ENCODE peak calls at places on chromosomes 11 and 22, in seven cellular contexts. O is pancreas; Y is body of pancreas; J is neuronal stem cell; W is CD4-positive, alpha-beta memory T cell; M is SJSA1; A is right cardiac atrium. F is an unnamed sample. For H3K27me3 and H3K4me1, the result is how much of the 10 kb centered on the place peaks cover.

GRCh38 chr11:76652989-76653673 is 17.4 kb downstream of the LRRC32 start:
- DNase-seq in Y (no peak), M (no peak), W (no peak), O (no peak), A (no peak), J (no peak), F (no peak)

GRCh38 chr22:38034278-38034882 is 22.8 kb upstream of the PICK1 start:
- DNase-seq in W (no peak), A (peak), M (peak), J (peak), O (peak), Y (peak), F (no peak)

GRCh38 chr11:30356388-30356787 is 33.5 kb downstream of the ARL14EP start:
- DNase-seq in A (no peak), J (no peak), Y (no peak), O (no peak), M (no peak), W (no peak), F (no peak)

GRCh38 chr11:5234390-5234834 is at the start of gene HBD:
- DNase-seq in A (no peak), M (no peak), J (no peak), O (no peak), Y (no peak), W (no peak), F (no peak)

GRCh38 chr11:67033661-67034166 is 10.8 kb downstream of the SYT12 start:
- DNase-seq in Y (no peak), W (no peak), J (no peak), M (peak), A (no peak), O (no peak), F (no peak)

GRCh38 chr11:15754221-15754620 is 602.1 kb downstream of the SOX6 start:
- DNase-seq in O (no peak), Y (no peak), J (no peak), A (no peak), W (no peak), M (no peak), F (no peak)

GRCh38 chr11:33376331-33377099 is 119.3 kb downstream of the HIPK3 start:
- DNase-seq in M (no peak), W (no peak), A (no peak), O (no peak), J (peak), Y (no peak), F (peak)

GRCh38 chr11:128860571-128861361 is 6.3 kb downstream of the KCNJ1 start:
- DNase-seq in O (no peak), A (no peak), J (no peak), W (no peak), Y (no peak), M (peak), F (no peak)

GRCh38 chr11:61295596-61295926 is 445 bp upstream of the VWCE start:
- DNase-seq in A (peak), W (no peak), J (no peak), O (no peak), M (no peak), Y (peak), F (no peak)

GRCh38 chr11:96748639-96749370 is 359.0 kb downstream of the JRKL start:
- DNase-seq in A (no peak), Y (no peak), J (no peak), O (no peak), W (no peak), M (peak), F (no peak)

GRCh38 chr11:103898577-103899336 is 137.7 kb upstream of the DDI1 start:
- DNase-seq in A (no peak), Y (no peak), M (no peak), W (no peak), J (no peak), O (no peak), F (no peak)

GRCh38 chr22:23518381-23519187 is 61.5 kb downstream of the IGLL1 start:
- DNase-seq in J (no peak), A (no peak), Y (no peak), M (no peak), O (no peak), W (no peak), F (no peak)

GRCh38 chr22:23313791-23314567 is 133.7 kb downstream of the BCR start:
- DNase-seq in O (no peak), W (no peak), M (no peak), A (no peak), J (no peak), Y (no peak), F (no peak)

GRCh38 chr11:114618139-114618538 is 22.6 kb upstream of the NXPE4 start:
- DNase-seq in J (no peak), A (no peak), Y (no peak), O (no peak), W (no peak), M (no peak), F (no peak)

GRCh38 chr11:114614127-114614720 is 18.6 kb upstream of the NXPE4 start:
- DNase-seq in W (no peak), A (no peak), M (no peak), J (no peak), O (no peak), Y (no peak), F (no peak)

GRCh38 chr11:114616516-114616915 is 20.9 kb upstream of the NXPE4 start:
- DNase-seq in J (no peak), A (no peak), W (no peak), Y (no peak), M (no peak), O (no peak), F (no peak)

GRCh38 chr11:114617157-114618124 is 21.9 kb upstream of the NXPE4 start:
- DNase-seq in Y (no peak), M (no peak), W (no peak), J (no peak), O (no peak), A (no peak), F (no peak)

GRCh38 chr11:114615448-114616361 is 20.1 kb upstream of the NXPE4 start:
- DNase-seq in Y (no peak), A (no peak), O (no peak), J (no peak), W (no peak), M (no peak), F (no peak)
- H3K27me3 ChIP-seq in Y (under half), A (under half), O (under half), J (under half), W (under half), M (under half), F (under half)

GRCh38 chr22:22207845-22208564 is 36.6 kb upstream of the VPREB1 start:
- DNase-seq in Y (peak), O (peak), A (peak), M (peak), J (peak), W (peak), F (peak)
- H3K4me1 ChIP-seq in Y (under half), O (under half), A (under half), M (under half), J (under half), W (under half), F (under half)

GRCh38 chr22:44549701-44550100 is 51.7 kb upstream of the RTL6 start:
- DNase-seq in Y (no peak), A (no peak), W (no peak), M (no peak), O (no peak), J (no peak), F (no peak)

GRCh38 chr22:44547371-44547770 is 49.3 kb upstream of the RTL6 start:
- DNase-seq in A (no peak), W (no peak), J (no peak), O (no peak), Y (no peak), M (no peak), F (no peak)

GRCh38 chr22:44554411-44554810 is 56.4 kb upstream of the RTL6 start:
- DNase-seq in M (no peak), W (no peak), J (no peak), A (no peak), Y (no peak), O (no peak), F (no peak)

GRCh38 chr22:44549021-44549420 is 51.0 kb upstream of the RTL6 start:
- DNase-seq in M (no peak), Y (no peak), W (no peak), A (no peak), J (no peak), O (no peak), F (no peak)

DNA sequence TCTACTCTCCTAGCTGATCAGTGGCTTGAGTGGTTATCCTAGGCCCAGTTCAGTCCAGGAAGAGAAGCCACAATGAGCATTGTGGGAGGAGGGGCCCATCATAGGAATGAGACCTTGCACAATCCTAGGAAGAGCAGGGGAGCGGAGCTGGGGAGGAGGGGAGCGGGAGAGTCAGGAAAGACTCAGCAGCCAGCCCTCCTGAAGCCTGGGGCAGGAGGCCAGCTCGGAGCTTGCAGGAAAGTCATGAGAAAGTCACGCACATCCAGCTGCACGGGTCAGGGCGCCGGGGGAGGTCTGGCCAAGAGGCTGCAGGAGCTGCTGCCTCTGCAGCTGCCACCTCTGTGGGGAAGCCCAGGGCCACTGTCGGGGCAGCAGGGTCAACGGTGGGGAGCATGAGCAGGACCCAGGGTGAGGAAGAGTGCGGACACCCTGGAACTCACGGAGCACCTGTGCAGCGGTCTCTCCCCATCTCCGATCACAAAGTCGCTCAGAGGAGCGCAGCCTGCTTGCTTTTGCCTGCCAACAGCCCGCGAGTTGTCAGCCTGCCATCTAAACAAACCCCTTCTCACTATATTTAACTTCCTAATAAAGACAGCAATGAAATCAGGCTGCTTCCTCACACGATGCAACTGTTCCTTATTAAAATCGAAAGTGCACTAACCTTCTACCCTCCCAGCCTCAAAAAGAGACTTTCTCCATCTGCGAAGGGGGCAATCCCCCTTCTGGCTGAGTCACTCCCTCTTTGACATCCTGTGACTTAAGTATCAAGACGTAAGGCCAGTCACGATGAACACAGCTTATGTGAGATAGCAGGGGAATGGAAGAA is 52.8 kb upstream of the RTL6 start:
- DNase-seq in A (peak), O (peak), Y (peak), M (peak), J (no peak), W (no peak), F (no peak)
- H3K4me3 ChIP-seq in A (no peak), O (no peak), Y (no peak), M (peak), J (no peak), W (no peak), F (no peak)

GRCh38 chr11:56543157-56543556 is at the start of gene OR5M11:
- DNase-seq in O (no peak), M (no peak), J (no peak), Y (no peak), W (no peak), A (no peak), F (no peak)
- H3K27me3 ChIP-seq in O (under half), M (under half), J (under half), Y (under half), W (under half), A (under half), F (under half)

GRCh38 chr11:102114032-102114431 is 3.8 kb downstream of the YAP1 start:
- DNase-seq in O (no peak), M (no peak), W (no peak), A (no peak), J (no peak), Y (no peak), F (no peak)
- H3K4me1 ChIP-seq in O (under half), M (under half), W (under half), A (under half), J (under half), Y (half or more), F (under half)

DNA sequence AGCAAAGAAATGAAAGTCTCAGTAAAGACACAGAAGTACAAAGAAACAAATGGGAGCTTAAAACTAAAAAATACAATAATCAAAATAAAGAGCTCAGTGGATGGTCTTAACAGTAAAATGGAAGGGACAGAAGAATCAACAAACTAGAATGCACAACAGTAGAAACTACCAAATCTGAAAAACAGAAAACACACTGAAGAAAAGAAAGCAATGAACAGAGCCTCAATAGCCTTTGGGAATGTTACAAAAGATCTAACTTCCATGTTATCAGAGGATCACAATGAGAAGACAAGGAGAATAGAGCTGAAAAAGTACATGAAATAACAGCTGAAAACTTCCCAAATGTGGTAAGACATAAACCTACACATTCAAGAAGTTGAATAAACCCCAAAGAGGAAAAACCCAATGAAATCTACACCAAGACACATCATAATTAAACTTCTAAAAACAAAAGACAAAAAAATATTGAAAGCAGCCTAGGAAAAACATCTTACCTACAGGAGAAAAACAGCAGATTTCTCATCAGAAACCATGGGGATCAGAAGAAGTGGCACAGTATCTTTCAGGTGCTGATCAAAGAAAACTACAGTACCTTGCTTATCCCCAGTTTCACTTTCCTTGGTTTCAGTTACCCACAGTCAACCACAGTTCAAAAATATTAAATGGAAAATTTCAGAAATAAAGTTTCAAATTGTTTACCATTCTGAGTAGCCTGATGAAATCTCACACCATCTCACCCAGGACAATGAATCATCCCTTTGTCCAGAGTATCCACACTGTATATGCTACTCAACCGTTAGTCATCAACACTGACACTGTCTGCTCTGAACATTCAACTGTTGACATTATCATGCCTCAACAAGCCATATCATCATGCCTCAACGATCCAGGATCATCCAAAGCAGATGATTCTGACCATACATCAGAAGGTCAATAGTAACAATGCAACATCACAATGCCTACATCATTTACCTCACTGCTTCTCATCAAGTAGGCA is 22.2 kb downstream of the RRAS2 start:
- DNase-seq in O (no peak), J (no peak), W (no peak), M (peak), Y (no peak), A (no peak), F (peak)
- H3K4me3 ChIP-seq in O (no peak), J (no peak), W (no peak), M (peak), Y (no peak), A (no peak), F (no peak)

GRCh38 chr11:75242722-75243600 is 2.4 kb downstream of the TPBGL start:
- DNase-seq in Y (no peak), W (no peak), M (no peak), J (no peak), A (no peak), O (no peak), F (no peak)
- H3K27me3 ChIP-seq in Y (under half), W (under half), M (under half), J (under half), A (under half), O (under half), F (under half)

DNA sequence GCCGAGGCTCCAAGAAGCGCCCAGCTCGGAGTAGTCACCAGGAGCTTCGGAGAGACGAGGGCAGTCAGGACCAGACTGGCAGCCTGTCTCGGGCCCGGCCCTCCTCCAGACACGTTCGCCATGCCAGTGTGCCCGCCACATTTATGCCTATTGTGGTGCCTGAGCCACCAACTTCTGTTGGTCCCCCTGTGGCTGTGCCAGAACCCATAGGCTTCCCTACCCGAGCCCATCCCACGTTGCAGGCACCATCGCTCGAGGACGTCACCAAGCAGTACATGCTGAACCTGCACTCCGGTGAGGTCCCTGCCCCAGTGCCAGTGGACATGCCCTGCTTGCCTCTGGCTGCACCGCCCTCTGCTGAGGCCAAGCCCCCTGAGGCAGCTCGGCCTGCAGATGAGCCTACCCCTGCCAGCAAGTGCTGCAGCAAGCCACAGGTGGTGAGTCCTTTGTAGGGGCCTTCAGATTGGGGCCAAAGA is 3.4 kb downstream of the ARHGEF17 start:
- DNase-seq in O (no peak), W (no peak), Y (no peak), J (no peak), A (peak), M (no peak), F (no peak)
- H3K4me1 ChIP-seq in O (under half), W (under half), Y (half or more), J (under half), A (under half), M (under half), F (under half)

GRCh38 chr11:90218606-90219005 is 4.2 kb downstream of the CHORDC1 start:
- DNase-seq in J (no peak), M (no peak), Y (no peak), A (peak), W (no peak), O (no peak), F (no peak)

GRCh38 chr11:90222459-90223247 is at the start of gene CHORDC1:
- DNase-seq in W (peak), A (peak), Y (peak), J (peak), O (peak), M (peak), F (peak)

GRCh38 chr11:90219438-90219837 is 3.4 kb downstream of the CHORDC1 start:
- DNase-seq in M (no peak), J (no peak), O (no peak), A (no peak), Y (no peak), W (no peak), F (no peak)

GRCh38 chr11:90222152-90222458 is 744 bp downstream of the CHORDC1 start:
- DNase-seq in O (no peak), M (no peak), Y (no peak), J (no peak), A (no peak), W (no peak), F (no peak)

DNA sequence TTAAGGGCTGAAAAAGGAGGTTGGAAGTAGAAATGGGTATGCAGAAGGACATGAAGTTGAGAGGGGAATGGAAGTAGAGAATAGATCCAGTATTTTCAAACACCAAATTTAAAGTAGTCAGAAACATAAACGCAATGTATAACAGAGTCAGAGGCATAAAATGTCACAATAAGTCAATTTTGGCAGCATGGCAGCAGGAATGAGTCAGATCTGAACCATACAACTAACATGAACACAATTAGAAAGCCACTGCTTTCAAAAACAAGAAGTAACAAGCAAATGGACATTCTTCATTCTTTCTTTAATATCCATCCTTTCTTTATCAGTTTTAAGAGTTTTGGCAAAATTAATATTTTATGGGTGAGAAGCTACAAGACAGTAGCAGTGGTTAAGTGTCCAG is 2.5 kb downstream of the CHORDC1 start:
- DNase-seq in Y (no peak), O (no peak), J (no peak), M (peak), A (no peak), W (no peak), F (no peak)
- H3K4me3 ChIP-seq in Y (no peak), O (no peak), J (no peak), M (peak), A (peak), W (no peak), F (no peak)

GRCh38 chr11:27700351-27701261 is at the start of gene BDNF:
- DNase-seq in W (no peak), J (peak), A (peak), O (no peak), M (peak), Y (no peak), F (peak)

GRCh38 chr11:27699926-27700350 is 317 bp downstream of the BDNF start:
- DNase-seq in Y (no peak), M (peak), J (no peak), W (no peak), O (no peak), A (no peak), F (no peak)

GRCh38 chr11:27697679-27698275 is 2.5 kb downstream of the BDNF start:
- DNase-seq in J (no peak), O (no peak), Y (no peak), W (no peak), M (peak), A (no peak), F (no peak)

GRCh38 chr11:27698872-27699241 is 1.4 kb downstream of the BDNF start:
- DNase-seq in O (peak), A (peak), W (peak), Y (peak), M (peak), J (peak), F (peak)

DNA sequence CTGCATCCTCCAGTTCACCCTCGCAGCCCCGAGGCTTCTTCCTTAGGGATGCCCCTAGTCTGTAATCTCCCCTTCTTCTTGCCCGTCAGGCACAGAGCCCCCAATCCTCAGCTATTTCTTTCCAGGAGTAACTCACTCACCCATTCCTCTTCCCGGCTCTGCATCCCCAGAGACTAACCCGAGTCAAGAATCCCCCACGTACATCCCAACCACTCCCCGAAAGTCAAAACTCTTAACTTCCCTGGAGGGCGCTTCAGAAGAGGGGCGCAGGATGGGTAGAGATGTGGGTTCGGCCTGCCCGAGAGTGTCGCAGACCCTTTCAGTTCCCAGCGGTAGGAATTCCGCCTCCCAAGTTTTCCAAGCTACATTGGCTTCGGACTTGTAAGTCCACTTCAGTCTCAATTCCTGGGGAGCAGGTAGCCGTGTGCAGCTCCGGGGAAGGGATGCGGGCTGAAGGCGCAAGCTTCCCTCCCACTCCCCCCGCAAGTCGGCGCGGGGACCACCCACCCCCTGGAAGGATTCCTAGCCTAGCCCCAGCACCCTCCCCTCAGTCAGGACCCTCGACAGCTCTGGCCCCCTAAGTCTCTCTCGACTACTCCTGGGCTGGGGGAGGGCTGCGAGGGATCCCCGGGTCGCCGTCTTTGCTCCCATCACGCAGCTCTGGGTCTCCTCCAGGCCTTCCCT is 871 bp downstream of the BDNF start:
- DNase-seq in J (no peak), O (no peak), Y (no peak), M (no peak), A (peak), W (no peak), F (peak)
- H3K27me3 ChIP-seq in J (under half), O (under half), Y (under half), M (under half), A (under half), W (under half), F (under half)

F was measured in SJCRH30.